ENCODE peak calls at places on chromosomes 16 and 17, in four cellular contexts. D, B, O and Q are unnamed samples.

GRCh38 chr16:25155553-25156460 is 44.3 kb downstream of the LCMT1 start:
- DNase-seq in D (no peak), B (no peak), O (no peak), Q (no peak)

GRCh38 chr16:48542020-48542473 is 67.9 kb downstream of the N4BP1 start:
- DNase-seq in D (peak), B (no peak), O (peak), Q (peak)

GRCh38 chr16:14286381-14287230 is 215.5 kb downstream of the MRTFB start:
- DNase-seq in D (no peak), B (no peak), O (no peak), Q (no peak)

GRCh38 chr16:72198021-72198420 is 26.1 kb upstream of the PMFBP1 start:
- DNase-seq in D (no peak), B (no peak), O (no peak), Q (peak)

GRCh38 chr17:1714488-1714979 is 4.4 kb upstream of the TLCD2 start:
- DNase-seq in D (peak), B (peak), O (peak), Q (peak)

GRCh38 chr17:75566456-75567233 is 21.0 kb upstream of the MYO15B start:
- DNase-seq in D (no peak), B (no peak), O (no peak), Q (no peak)

GRCh38 chr16:24844101-24845030 is 1.4 kb upstream of the SLC5A11 start:
- DNase-seq in D (no peak), B (no peak), O (peak), Q (peak)

GRCh38 chr17:37017355-37017754 is 68.6 kb downstream of the AATF start:
- DNase-seq in D (no peak), B (no peak), O (no peak), Q (no peak)

GRCh38 chr17:38421224-38421841 is 6.9 kb upstream of the ARHGAP23 start:
- DNase-seq in D (no peak), B (no peak), O (no peak), Q (no peak)

GRCh38 chr17:34645636-34646035 is 66.3 kb downstream of the TMEM132E start:
- DNase-seq in D (no peak), B (no peak), O (no peak), Q (no peak)

GRCh38 chr16:75112281-75113045 is 4.1 kb downstream of the LDHD start:
- DNase-seq in D (no peak), B (no peak), O (no peak), Q (no peak)

GRCh38 chr17:65100316-65101140 is 36.6 kb upstream of the RGS9 start:
- DNase-seq in D (peak), B (peak), O (peak), Q (peak)
- H3K27ac ChIP-seq in D (peak), B (peak), O (peak), Q (no peak)

GRCh38 chr16:2244301-2244700 is 7.1 kb downstream of the ECI1 start:
- DNase-seq in D (no peak), B (no peak), O (no peak), Q (no peak)
- TF ChIP-seq CTCF in D (no peak), B (no peak), O (no peak), Q (no peak)

DNA sequence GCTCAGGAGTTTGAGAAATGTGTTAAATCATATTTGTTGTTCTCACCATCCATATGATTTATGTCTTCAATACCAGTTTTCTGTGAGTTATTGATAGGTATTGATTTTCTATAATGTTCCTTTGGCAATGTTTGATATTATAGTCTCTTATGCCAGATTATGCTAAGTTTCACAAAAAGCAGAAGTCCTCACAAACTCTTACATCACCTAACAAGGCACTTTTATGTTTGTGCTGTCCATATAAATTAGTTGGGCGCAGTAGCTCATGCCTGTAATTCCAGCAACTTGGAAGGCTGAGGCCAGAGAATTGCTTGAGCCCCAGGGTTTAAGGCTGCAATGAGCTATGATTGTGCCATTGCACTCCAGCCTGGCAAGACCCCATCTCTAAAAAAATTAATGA is 12.6 kb upstream of the UQCRC2 start:
- DNase-seq in D (no peak), B (no peak), O (no peak), Q (no peak)
- H3K4me3 ChIP-seq in D (no peak), B (no peak), O (no peak), Q (no peak)

GRCh38 chr16:5670198-5670597 is 572.6 kb upstream of the EEF2KMT start:
- DNase-seq in D (no peak), B (no peak), O (no peak), Q (no peak)
- H3K27ac ChIP-seq in D (no peak), B (no peak), O (no peak), Q (no peak)

GRCh38 chr17:79832211-79833109 is 6.8 kb downstream of the CBX4 start:
- DNase-seq in D (peak), B (no peak), O (peak), Q (no peak)
- TF ChIP-seq CTCF in D (no peak), B (no peak), O (no peak), Q (no peak)

DNA sequence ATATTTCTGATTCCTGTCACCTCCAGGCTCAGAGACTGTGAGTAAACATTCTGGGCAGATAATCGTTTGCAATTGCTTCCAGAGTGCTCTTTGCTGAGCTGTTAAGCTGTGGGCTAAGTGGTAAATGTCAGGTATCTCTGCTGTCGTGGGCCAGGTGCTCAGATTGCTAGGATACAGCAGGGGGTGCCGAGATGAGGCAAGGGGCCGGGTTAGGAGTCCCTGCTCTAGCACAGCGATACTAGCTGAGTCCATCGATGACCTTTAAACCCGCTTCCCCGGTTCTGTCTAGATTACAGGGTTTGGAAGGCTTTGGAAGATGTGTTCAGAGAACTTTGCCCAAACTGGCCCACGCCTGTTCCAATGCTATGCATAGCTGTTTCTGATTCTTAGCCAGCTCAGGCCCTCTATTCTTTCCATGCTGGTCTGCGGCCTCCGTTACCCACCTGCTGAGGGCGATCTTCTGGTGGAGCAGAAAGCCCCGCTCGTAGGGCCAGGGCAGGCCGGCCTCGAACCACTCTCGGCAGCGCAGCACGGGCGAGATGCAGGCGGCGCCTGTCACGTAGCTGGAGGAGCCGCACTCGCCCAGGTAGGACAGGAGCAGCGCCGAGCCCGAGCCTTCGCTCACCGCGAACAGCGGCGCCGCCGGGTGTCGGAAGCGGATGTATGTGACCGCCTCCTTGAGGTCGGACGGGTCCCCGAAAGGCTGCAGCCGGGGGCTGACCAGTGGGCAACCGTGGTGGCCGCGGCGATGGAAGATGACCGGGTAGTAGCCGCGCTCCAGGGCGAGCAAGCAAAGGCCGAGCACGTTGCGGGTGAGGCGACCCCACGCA is 979 bp downstream of the ABHD15 start:
- DNase-seq in D (no peak), B (no peak), O (peak), Q (no peak)
- H3K4me3 ChIP-seq in D (peak), B (peak), O (peak), Q (peak)

GRCh38 chr16:82583415-82583814 is 43.4 kb upstream of the CDH13 start:
- DNase-seq in D (no peak), B (no peak), O (no peak), Q (no peak)

GRCh38 chr16:82585675-82586074 is 41.1 kb upstream of the CDH13 start:
- DNase-seq in D (no peak), B (no peak), O (no peak), Q (no peak)

GRCh38 chr16:82580293-82580900 is 46.4 kb upstream of the CDH13 start:
- DNase-seq in D (no peak), B (no peak), O (peak), Q (no peak)

GRCh38 chr16:82584553-82585152 is 42.1 kb upstream of the CDH13 start:
- DNase-seq in D (no peak), B (no peak), O (no peak), Q (no peak)

DNA sequence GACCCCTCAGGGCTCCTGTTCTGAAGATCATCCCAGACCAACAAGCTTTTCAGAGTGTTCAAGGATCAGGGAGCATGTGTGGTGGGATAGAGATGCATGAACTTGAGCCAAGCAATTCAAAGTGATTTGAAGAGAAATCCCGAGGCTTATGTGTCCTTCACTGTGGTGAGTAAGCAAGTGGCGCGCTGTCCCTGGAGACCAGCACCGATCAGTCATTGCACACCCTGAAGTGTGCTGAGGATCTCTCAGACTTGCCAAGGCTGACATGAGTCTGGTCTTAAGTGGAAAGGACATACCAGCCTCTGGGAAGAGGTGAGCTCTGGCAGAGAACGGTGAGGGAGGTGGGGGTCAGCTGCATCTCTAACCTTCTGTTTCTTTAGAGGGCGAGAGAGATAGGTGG is 43.8 kb upstream of the CDH13 start:
- DNase-seq in D (no peak), B (no peak), O (no peak), Q (no peak)
- H3K27ac ChIP-seq in D (no peak), B (no peak), O (no peak), Q (no peak)